ENCODE peak calls at places on chromosomes 11 and 22, in seven cellular contexts. M is sigmoid colon; O is WERI-Rb-1; U is prostate gland; I is effector memory CD4-positive, alpha-beta T cell; D is mesendoderm; B is left lung. V is an unnamed sample. For H3K36me3, the result is how much of the 10 kb centered on the place peaks cover.

GRCh38 chr11:1574256-1575242 is 2.5 kb upstream of the DUSP8 start:
- DNase-seq in M (peak), O (peak), U (peak), I (peak), D (no peak), B (peak), V (peak)

GRCh38 chr11:106473089-106473722 is 395.7 kb downstream of the AASDHPPT start:
- DNase-seq in M (no peak), O (no peak), U (no peak), I (no peak), D (no peak), B (no peak), V (no peak)

GRCh38 chr11:20315800-20316199 is 47.7 kb upstream of the HTATIP2 start:
- DNase-seq in M (no peak), O (no peak), U (no peak), I (no peak), D (peak), B (no peak), V (no peak)

GRCh38 chr11:55714982-55715888 is 53.2 kb downstream of the OR4C6 start:
- DNase-seq in M (no peak), O (peak), U (no peak), I (no peak), D (peak), B (no peak), V (peak)

GRCh38 chr11:8273281-8273680 is 9.6 kb upstream of the LMO1 start:
- DNase-seq in M (no peak), O (no peak), U (no peak), I (no peak), D (no peak), B (no peak), V (no peak)

GRCh38 chr11:48043111-48043997 is 63.0 kb downstream of the PTPRJ start:
- DNase-seq in M (no peak), O (no peak), U (no peak), I (no peak), D (no peak), B (no peak), V (no peak)

GRCh38 chr11:76293189-76293631 is 86.9 kb upstream of the WNT11 start:
- DNase-seq in M (no peak), O (no peak), U (no peak), I (no peak), D (no peak), B (no peak), V (no peak)

GRCh38 chr11:1292644-1293618 is 16.5 kb downstream of the TOLLIP start:
- DNase-seq in M (peak), O (no peak), U (no peak), I (no peak), D (no peak), B (peak), V (no peak)

GRCh38 chr22:19086944-19087343 is 35.3 kb downstream of the DGCR2 start:
- DNase-seq in M (peak), O (no peak), U (no peak), I (no peak), D (no peak), B (no peak), V (no peak)

GRCh38 chr11:61141601-61142028 is 19.6 kb downstream of the VPS37C start:
- DNase-seq in M (peak), O (no peak), U (peak), I (no peak), D (no peak), B (no peak), V (no peak)

GRCh38 chr11:23236846-23237550 is 376.7 kb upstream of the CCDC179 start:
- DNase-seq in M (no peak), O (no peak), U (no peak), I (no peak), D (no peak), B (no peak), V (no peak)

GRCh38 chr22:30294066-30294465 is 4.8 kb upstream of the CASTOR1 start:
- DNase-seq in M (no peak), O (peak), U (no peak), I (no peak), D (no peak), B (no peak), V (no peak)

GRCh38 chr22:26404851-26405357 is 24.2 kb upstream of the ASPHD2 start:
- DNase-seq in M (no peak), O (peak), U (no peak), I (no peak), D (peak), B (no peak), V (peak)

DNA sequence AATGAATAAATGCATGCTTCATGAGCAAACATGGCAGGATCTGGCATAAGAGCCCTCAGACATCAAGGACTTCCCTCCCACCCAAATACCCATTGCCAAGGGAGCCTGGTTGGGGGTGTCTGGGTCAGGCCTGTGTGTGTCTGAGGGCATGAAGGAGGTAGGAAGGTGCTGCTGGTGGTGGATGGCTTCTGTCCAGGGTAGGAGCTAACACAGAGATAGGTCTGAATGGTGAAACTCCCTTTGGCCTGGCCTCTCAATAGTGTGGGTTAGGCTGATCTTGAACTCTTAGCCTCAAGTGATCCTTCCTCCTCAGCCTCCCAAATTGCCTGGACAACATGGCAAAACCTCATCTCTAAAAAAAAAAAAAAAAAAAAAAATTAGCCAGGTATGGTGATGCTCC is 2.8 kb downstream of the AMPD3 start:
- DNase-seq in M (no peak), O (no peak), U (no peak), I (no peak), D (no peak), B (no peak), V (no peak)
- H3K27ac ChIP-seq in M (peak), O (peak), U (no peak), I (peak), D (no peak), B (peak), V (no peak)

DNA sequence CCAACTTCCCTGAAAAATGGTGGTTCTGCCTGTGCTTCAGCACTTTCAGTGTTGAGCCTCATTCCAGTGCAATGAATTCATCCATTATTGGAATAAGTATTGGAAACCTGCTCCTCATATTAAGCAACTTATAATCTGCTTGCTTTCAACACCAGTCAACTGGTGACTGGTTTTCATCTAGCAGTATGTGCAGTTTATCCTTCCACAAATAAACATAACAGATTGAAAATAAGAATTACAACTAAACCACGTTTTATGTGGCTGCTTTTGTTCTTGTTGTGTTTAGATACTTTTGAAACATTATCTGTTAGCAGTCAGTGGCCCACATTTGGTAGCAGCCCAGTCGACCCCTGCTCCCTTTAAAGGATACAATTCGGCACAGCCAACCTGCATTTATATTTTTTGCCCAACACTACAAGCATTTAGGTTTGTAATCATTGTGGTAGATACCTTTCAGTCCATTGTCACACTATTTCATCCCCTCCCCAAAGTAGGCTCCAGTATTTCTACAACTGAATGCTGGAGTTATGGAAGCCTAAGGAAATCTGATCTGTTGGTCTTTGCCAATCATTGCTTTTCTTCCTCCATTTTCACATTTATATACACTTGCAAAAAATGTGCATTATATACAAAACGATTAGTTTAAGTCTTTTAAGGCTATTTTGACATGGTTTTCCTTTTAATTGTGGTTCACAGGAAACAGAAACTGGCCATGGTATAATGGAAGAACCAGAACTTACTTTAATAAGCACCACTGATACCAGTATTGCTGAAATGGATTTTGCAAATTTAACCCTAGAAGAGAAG is 13.1 kb downstream of the TAF1D start:
- DNase-seq in M (no peak), O (no peak), U (no peak), I (no peak), D (no peak), B (no peak), V (no peak)
- H3K36me3 ChIP-seq in M (half or more), O (half or more), U (under half), I (half or more), D (under half), B (half or more), V (under half)

DNA sequence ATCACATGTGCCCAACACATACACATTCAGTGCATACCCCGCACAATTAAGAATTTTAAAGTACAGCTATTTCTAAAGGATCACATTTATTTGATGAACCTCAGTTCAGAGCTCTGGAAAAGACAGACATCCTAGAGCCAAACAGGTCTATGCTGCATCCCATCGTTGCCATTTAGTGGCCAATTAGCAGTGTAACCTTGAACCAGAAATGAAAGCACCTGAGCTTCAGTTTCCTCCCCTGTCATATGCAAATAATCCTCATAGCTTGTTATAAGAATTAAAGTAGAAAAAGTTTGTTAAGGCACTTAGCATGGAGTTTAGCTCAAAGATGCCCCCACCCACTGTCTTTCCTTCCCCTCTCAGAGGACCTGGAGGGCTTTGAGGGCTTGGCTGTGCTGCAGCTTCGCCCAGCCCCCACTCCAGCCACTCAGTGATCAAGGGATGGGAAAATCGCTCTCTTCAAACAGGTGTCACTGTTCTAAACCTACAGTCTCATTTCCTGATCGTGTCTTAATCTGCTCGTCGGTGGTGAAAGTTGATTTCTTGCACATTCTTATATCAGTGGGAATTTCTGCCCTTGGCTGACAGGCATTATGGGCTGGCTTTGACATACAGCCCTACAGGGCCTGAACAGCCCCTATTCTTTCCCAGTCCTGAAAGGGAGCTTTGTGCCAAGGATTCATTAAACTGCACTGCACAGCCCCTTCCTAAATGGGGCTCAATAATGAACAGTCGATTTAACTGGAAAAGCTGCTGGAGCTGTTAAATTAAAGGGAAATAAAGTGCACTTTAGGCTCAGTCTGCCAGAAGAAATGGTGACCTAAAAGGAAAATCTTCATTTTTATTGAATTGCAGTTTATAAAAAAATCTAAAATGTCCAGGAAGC is 23.3 kb upstream of the FAM181B start:
- DNase-seq in M (no peak), O (peak), U (no peak), I (no peak), D (no peak), B (no peak), V (no peak)
- H3K27ac ChIP-seq in M (no peak), O (no peak), U (no peak), I (no peak), D (no peak), B (no peak), V (no peak)

GRCh38 chr11:94873910-94874575 is 99.3 kb downstream of the CWC15 start:
- DNase-seq in M (no peak), O (no peak), U (no peak), I (no peak), D (no peak), B (no peak), V (no peak)

GRCh38 chr11:94869186-94869585 is 101.0 kb downstream of the AMOTL1 start:
- DNase-seq in M (no peak), O (no peak), U (no peak), I (no peak), D (no peak), B (no peak), V (no peak)

GRCh38 chr11:94868468-94868867 is 100.3 kb downstream of the AMOTL1 start:
- DNase-seq in M (no peak), O (no peak), U (no peak), I (no peak), D (peak), B (no peak), V (no peak)

GRCh38 chr11:94870422-94870821 is 102.3 kb downstream of the AMOTL1 start:
- DNase-seq in M (no peak), O (no peak), U (no peak), I (no peak), D (no peak), B (no peak), V (no peak)

DNA sequence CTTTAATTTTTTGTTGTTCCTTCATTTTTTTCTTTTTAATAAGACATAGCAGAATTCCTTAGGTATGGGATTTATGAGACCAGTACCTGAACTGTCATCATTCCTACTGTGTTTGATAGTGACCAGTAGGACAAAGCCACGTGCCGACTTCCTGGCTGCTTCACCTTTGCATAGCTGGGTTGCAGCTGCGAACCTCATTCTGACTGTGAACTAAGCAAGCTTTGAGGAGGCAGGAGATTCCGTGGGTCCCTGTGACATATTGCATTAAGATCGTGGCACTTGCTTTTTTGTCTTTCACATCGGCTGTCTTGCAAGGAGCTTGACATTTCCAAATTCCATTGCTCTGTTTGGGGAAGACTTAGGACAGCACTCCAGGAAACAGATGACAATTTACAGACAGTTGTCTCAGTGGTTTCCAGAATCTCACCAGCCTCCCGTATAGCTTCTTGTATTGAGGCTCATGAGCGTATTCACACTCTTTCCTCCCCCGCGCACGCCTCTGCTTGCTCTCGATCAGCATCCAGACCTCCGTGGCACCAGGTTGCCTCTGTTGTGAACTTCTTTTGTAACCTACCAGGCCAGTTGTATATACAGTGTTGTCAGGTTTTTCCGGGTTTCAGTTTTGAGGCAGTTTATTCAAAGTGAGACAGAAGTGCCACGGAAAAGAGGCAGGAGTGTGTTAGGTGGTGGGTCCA is 101.7 kb downstream of the CWC15 start:
- DNase-seq in M (no peak), O (no peak), U (no peak), I (no peak), D (no peak), B (no peak), V (no peak)
- H3K36me3 ChIP-seq in M (half or more), O (half or more), U (under half), I (under half), D (under half), B (half or more), V (under half)

DNA sequence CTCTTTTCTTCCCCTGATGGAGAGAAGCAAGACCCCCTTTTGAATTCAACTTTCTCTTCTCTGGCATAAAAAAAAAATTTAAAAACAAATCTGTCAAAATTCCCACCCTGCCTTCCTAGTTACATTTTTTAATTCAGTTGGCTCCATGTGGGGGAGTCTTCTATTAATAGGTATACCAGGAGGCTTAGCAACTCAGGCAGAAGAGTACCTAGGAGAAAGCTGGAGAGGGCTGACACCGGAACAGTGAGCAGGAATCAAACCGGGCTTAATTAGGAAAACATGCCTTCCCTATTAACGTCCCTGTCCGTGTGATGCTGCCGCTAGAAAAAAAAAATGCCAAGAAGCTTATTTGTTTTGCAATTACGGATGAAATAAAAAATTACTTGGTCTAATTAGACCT is 543.2 kb downstream of the BUD13 start:
- DNase-seq in M (no peak), O (no peak), U (no peak), I (no peak), D (no peak), B (no peak), V (no peak)
- H3K27ac ChIP-seq in M (no peak), O (no peak), U (no peak), I (no peak), D (no peak), B (no peak), V (no peak)

DNA sequence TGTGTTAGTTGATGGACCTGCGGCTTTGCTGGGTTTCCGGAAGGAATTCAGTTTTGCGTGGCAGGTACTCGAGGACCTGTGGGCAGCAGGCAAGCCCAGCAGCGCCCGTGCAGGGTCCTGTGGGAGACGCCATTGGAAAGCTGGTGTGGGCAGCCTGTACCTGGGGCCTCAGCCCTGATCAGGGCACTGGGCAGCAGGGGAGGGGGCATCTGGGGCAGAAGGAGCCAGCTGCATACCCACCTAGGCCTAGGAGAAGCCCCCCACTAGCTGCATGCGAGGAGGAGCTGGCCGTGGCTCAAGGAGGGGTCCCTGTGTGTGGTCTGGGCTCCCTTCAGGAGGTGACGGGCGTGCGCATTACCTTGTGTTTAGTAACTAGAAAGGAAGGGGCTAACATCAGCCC is 7.4 kb upstream of the TRMU start:
- DNase-seq in M (no peak), O (no peak), U (no peak), I (no peak), D (no peak), B (peak), V (no peak)
- H3K36me3 ChIP-seq in M (under half), O (half or more), U (under half), I (under half), D (under half), B (under half), V (under half)

DNA sequence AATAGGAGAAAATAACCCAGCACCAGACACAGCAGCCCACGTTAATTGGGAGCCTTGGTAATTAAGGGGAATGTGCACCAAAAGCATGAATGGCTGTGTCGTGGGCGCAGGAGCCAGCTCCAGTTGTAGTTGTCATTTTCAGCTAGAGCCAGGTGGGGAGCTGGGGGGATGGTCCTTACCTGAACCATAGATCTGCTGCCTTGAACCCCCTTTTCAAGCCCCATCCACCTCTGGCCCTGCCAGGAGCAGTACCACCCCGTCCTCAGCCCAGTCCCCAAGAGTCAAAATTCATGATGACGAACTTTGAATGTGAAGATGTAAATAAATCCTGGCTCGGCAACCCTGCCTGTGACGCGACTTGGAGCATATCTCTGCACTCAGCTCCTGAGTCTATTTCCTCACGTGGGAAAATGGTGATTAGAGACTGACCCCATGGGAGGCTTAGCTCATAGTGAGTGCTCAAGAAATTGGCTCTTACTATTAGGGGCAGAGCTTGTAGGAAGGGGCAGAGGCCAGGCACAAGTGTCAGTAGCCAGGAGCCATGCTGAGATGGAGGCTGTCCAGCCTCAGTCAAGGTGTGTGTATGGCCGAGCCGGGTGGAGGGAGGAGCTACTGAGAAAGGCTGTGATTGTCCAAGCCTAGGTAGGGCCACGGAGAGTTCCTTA is 794 bp upstream of the FXYD6 start:
- DNase-seq in M (peak), O (peak), U (no peak), I (no peak), D (no peak), B (no peak), V (peak)
- H3K27ac ChIP-seq in M (peak), O (peak), U (no peak), I (no peak), D (no peak), B (peak), V (peak)